ENCODE peak calls at places on chromosomes 16 and 17, in seven cellular contexts. B is fibroblast of the aortic adventitia, T is Calu3, N is colonic mucosa, Q is AG09319, J is psoas muscle, Y is nephron progenitor cell. D is an unnamed sample.
A peak's percentile ranks its signal among the peaks of the same experiment; 100 is the strongest.

GRCh38 chr16:86066755-86067154 is 167.8 kb downstream of the IRF8 start:
- DNase-seq in T (no peak), B (no peak), N (no peak), J (no peak), Q (no peak), Y (no peak), D (no peak)

GRCh38 chr17:7392696-7393612 is 1.4 kb downstream of the PLSCR3 start:
- DNase-seq in N (no peak), J (no peak), T (no peak), Y (no peak), Q (no peak), B (no peak), D (no peak)

GRCh38 chr17:69417545-69418483 is 3.3 kb downstream of the MAP2K6 start:
- DNase-seq in J (no peak), Q (no peak), B (no peak), N (no peak), Y (no peak), T (no peak), D (no peak)

GRCh38 chr16:53692146-53692545 is 11.5 kb downstream of the RPGRIP1L start:
- DNase-seq in T (no peak), Q (no peak), B (no peak), J (no peak), N (no peak), Y (peak; percentile 40), D (no peak)

GRCh38 chr16:4111748-4112696 is 4.2 kb downstream of the ADCY9 start:
- DNase-seq in J (peak; percentile 39), Q (no peak), N (peak; percentile 41), T (no peak), B (peak; percentile 53), Y (no peak), D (no peak)

GRCh38 chr17:30554839-30555751 is 77.9 kb downstream of the GOSR1 start:
- DNase-seq in T (peak; percentile 29), Q (no peak), N (no peak), J (no peak), B (peak; percentile 32), Y (no peak), D (no peak)

GRCh38 chr16:4660454-4661007 is 32.8 kb upstream of the NUDT16L1 start:
- DNase-seq in T (no peak), Q (no peak), N (no peak), Y (peak; percentile 58), B (peak; percentile 25), J (no peak), D (no peak)

GRCh38 chr17:68803122-68803615 is 152.0 kb downstream of the ABCA8 start:
- DNase-seq in Y (no peak), Q (no peak), B (no peak), T (no peak), N (no peak), J (no peak), D (no peak)

GRCh38 chr16:15650019-15650697 is at the start of gene NDE1:
- DNase-seq in T (peak; percentile 93), N (peak; percentile 94), J (peak; percentile 95), Q (peak; percentile 61), B (peak; percentile 85), Y (peak; percentile 96), D (peak; percentile 81)

GRCh38 chr17:33290156-33290697 is 2.9 kb downstream of the ASIC2 start:
- DNase-seq in J (no peak), Q (no peak), N (no peak), Y (no peak), B (no peak), T (no peak), D (no peak)

GRCh38 chr17:62996221-62996620 is 30.2 kb downstream of the TANC2 start:
- DNase-seq in N (no peak), Q (no peak), J (no peak), B (no peak), T (no peak), Y (no peak), D (no peak)

GRCh38 chr17:19317359-19318095 is 45.0 kb downstream of the B9D1 start:
- DNase-seq in T (no peak), B (peak; percentile 40), J (peak; percentile 92), N (peak; percentile 82), Y (peak; percentile 87), Q (peak; percentile 11), D (peak; percentile 26)

GRCh38 chr17:67050476-67051154 is 6.3 kb downstream of the CACNG1 start:
- DNase-seq in J (no peak), Y (no peak), Q (no peak), N (no peak), T (no peak), B (no peak), D (no peak)

GRCh38 chr16:85176541-85177447 is 64.5 kb upstream of the CIBAR2 start:
- DNase-seq in B (no peak), N (no peak), T (no peak), Y (peak; percentile 58), Q (no peak), J (peak; percentile 48), D (no peak)

GRCh38 chr16:81585785-81586184 is 141.2 kb downstream of the CMIP start:
- DNase-seq in J (no peak), Q (no peak), T (peak; percentile 45), B (no peak), N (no peak), Y (no peak), D (no peak)
- TF ChIP-seq CTCF in J (no peak), Q (no peak), T (peak; percentile 29), B (peak; percentile 8), N (no peak), Y (no peak), D (peak; percentile 36)

GRCh38 chr16:50880926-50881325 is 139.0 kb downstream of the CYLD start:
- DNase-seq in Q (no peak), Y (no peak), N (no peak), T (no peak), J (no peak), B (no peak), D (no peak)

GRCh38 chr16:50881953-50882352 is 140.1 kb downstream of the CYLD start:
- DNase-seq in Y (no peak), J (no peak), T (no peak), Q (no peak), N (no peak), B (no peak), D (no peak)

GRCh38 chr16:50887500-50887899 is 145.6 kb downstream of the CYLD start:
- DNase-seq in Y (no peak), B (no peak), N (no peak), J (no peak), Q (no peak), T (no peak), D (no peak)

GRCh38 chr16:50881331-50881830 is 139.5 kb downstream of the CYLD start:
- DNase-seq in T (no peak), N (no peak), Y (no peak), B (no peak), J (no peak), Q (no peak), D (no peak)

DNA sequence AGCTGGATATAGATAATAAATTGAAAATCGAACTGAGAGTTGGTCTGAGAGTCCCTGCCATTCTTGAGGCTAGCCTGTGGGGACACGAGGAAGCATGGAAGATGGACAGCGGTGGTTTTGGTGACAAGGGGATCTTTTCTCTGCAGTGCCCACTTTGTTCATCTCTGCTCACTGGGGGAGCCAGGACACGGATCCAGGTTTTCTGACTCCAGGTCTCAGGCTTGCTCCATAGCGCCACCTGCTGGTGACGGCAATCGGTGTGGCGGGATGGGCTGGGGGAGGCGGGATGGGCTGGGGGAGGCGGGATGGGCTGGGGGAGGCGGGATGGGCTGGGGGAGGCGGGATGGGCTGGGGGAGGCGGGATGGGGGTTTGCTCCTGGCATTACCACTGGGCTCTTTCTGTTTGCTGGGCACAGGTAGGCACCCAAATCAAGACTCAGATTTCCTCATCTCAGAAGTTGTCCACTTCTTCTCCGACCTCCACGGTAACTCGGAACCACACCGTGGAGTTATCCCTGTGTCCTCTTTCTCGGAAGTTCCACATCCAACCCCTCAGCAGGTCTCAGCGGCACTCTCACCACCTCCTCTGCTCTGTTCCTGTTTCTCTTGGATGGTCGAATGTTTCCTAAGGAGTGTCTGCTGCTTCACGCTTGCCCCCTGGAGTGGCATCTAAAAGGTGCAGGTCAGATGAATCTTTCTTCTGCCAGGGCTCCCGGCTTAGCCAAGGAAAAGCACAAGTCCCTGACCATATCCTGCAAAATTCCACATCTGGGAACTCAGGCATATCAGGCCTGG is 142.4 kb downstream of the CYLD start:
- DNase-seq in T (peak; percentile 65), J (no peak), Y (peak; percentile 33), N (no peak), Q (no peak), B (no peak), D (no peak)
- TF ChIP-seq CTCF in T (peak; percentile 52), J (no peak), Y (no peak), N (no peak), Q (peak; percentile 9), B (peak; percentile 39), D (peak; percentile 42)

GRCh38 chr17:8941520-8941919 is 24.0 kb downstream of the PIK3R5 start:
- DNase-seq in Q (no peak), Y (no peak), J (no peak), N (no peak), B (no peak), T (no peak), D (no peak)

GRCh38 chr17:8940866-8941471 is 24.5 kb downstream of the PIK3R5 start:
- DNase-seq in Y (no peak), T (no peak), J (no peak), B (no peak), Q (no peak), N (no peak), D (no peak)

GRCh38 chr17:8939496-8940334 is 25.8 kb downstream of the PIK3R5 start:
- DNase-seq in T (no peak), B (no peak), Y (no peak), N (no peak), J (no peak), Q (no peak), D (no peak)

GRCh38 chr17:8944083-8944482 is 21.4 kb downstream of the PIK3R5 start:
- DNase-seq in B (no peak), N (no peak), J (no peak), Y (no peak), T (no peak), Q (no peak), D (no peak)

DNA sequence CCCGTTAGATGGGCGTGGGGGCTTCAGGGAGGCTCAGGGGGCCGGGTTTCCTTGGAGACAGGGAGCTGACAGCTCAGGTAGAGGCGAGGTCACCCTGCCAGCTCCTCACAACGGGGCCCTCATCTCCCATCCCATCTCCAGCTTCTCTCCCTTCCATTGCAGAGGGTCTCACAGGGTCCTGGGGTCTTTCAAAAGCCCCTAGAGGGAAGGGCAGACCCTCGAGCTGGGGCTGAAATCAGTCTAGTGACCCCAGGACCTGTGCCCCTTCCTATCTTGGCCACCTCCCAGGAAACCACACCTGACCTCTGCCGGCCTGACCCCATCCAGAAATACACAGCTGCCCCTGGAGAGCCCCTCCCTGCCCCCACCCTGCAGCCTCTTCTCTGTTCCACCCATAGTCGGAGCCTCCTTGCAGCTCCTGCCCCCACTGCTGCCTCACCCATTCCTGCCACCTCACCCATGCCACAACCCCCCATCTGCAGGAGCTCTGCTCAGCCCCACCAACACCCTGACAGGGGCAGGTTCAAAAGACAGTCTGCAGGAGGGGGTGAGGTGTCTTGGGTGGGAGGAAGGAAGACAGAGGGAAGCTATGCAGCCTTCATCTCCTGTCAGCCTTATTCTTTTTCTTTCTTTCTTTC is 23.4 kb downstream of the PIK3R5 start:
- DNase-seq in J (no peak), T (no peak), Y (no peak), B (no peak), N (no peak), Q (no peak), D (no peak)
- TF ChIP-seq CTCF in J (no peak), T (no peak), Y (no peak), B (no peak), N (no peak), Q (no peak), D (no peak)

DNA sequence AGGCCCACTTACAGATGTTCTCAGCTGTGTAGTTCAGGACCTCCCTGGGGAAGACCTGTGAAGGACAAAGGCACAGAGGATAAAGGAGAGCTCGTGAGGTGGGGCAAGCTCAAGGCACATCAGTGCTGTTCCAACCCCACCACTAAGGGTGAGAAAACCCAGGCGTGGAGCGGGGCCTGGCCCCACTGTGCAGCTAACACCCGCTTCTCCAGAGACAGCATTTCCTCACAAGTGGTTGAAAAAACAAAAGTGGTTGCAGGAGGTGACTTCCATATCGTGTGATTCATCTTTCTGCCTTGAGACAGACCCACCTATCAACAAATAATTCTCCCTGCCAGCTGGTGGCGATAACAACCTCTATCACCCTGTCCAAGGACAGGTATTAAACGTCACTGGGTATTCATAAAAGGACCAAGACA is 30.0 kb downstream of the SNN start:
- DNase-seq in N (no peak), B (no peak), T (no peak), J (no peak), Y (no peak), Q (no peak), D (no peak)
- TF ChIP-seq CTCF in N (no peak), B (no peak), T (no peak), J (no peak), Y (no peak), Q (no peak), D (no peak)

D was measured in progenitor cell of endocrine pancreas.